ENCODE peak calls at places on chromosomes 2 and 18, in six cellular contexts. G, Z, N, V, M and Q are unnamed samples.

GRCh38 chr2:109481196-109481555 is 132.6 kb downstream of the SEPTIN10 start:
- DNase-seq in G (no peak), M (no peak), N (no peak), Z (no peak), V (peak), Q (no peak)

GRCh38 chr2:239168575-239168974 is 232.2 kb downstream of the HDAC4 start:
- DNase-seq in Z (no peak), V (no peak), M (no peak), G (no peak), N (no peak), Q (no peak)

GRCh38 chr2:69811591-69811990 is 17.9 kb upstream of the GMCL1 start:
- DNase-seq in M (no peak), N (no peak), Z (no peak), G (no peak), V (no peak), Q (no peak)

GRCh38 chr2:33312389-33312788 is 164.1 kb upstream of the RASGRP3 start:
- DNase-seq in G (no peak), V (no peak), Z (no peak), N (peak), M (peak), Q (no peak)

GRCh38 chr2:197399887-197400540 is 34.8 kb downstream of the SF3B1 start:
- DNase-seq in G (no peak), N (peak), V (no peak), Z (no peak), M (peak), Q (peak)

GRCh38 chr2:176160251-176161040 is 3.3 kb downstream of the HOXD3 start:
- DNase-seq in G (no peak), V (no peak), Z (no peak), M (no peak), N (no peak), Q (no peak)

GRCh38 chr2:52343010-52343409 is 1311.1 kb upstream of the NRXN1 start:
- DNase-seq in N (no peak), Z (no peak), V (no peak), G (no peak), M (no peak), Q (no peak)

GRCh38 chr2:202377308-202377736 is 1.2 kb downstream of the BMPR2 start:
- DNase-seq in N (peak), V (peak), G (peak), Z (peak), M (peak), Q (peak)

GRCh38 chr2:11669454-11670291 is at the start of gene NTSR2:
- DNase-seq in Z (peak), M (peak), G (peak), V (peak), N (peak), Q (peak)

GRCh38 chr18:76791106-76791505 is 31.3 kb upstream of the ZNF236 start:
- DNase-seq in M (peak), V (no peak), Z (no peak), N (no peak), G (no peak), Q (peak)

GRCh38 chr2:236870401-236870800 is 215.3 kb upstream of the COPS8 start:
- DNase-seq in G (no peak), V (no peak), N (no peak), M (no peak), Z (no peak), Q (no peak)

GRCh38 chr2:217853301-217853881 is 149.4 kb downstream of the TNS1 start:
- DNase-seq in Z (peak), V (no peak), M (peak), N (peak), G (no peak), Q (peak)

GRCh38 chr2:99837103-99837591 is 305.2 kb downstream of the AFF3 start:
- DNase-seq in V (no peak), N (no peak), Z (no peak), G (no peak), M (no peak), Q (no peak)

GRCh38 chr2:176098366-176099158 is 1.0 kb upstream of the HOXD12 start:
- DNase-seq in Z (no peak), V (no peak), N (peak), G (no peak), M (peak), Q (peak)

GRCh38 chr2:235398321-235398720 is 95.5 kb upstream of the AGAP1 start:
- DNase-seq in M (no peak), Z (no peak), V (no peak), G (no peak), N (no peak), Q (no peak)

GRCh38 chr18:59932401-59932800 is 32.6 kb downstream of the PMAIP1 start:
- DNase-seq in N (no peak), V (no peak), G (no peak), Z (no peak), M (no peak), Q (no peak)

GRCh38 chr2:37250869-37251740 is 19.6 kb downstream of the NDUFAF7 start:
- DNase-seq in M (no peak), Z (no peak), N (no peak), V (no peak), G (no peak), Q (no peak)

GRCh38 chr2:85731606-85732005 is 22.2 kb upstream of the ATOH8 start:
- DNase-seq in G (no peak), M (no peak), Z (no peak), V (no peak), N (no peak), Q (no peak)

GRCh38 chr2:45904267-45904921 is 252.9 kb downstream of the PRKCE start:
- DNase-seq in Z (no peak), N (peak), G (no peak), V (no peak), M (peak), Q (no peak)

GRCh38 chr2:227374158-227374557 is 4.9 kb downstream of the TM4SF20 start:
- DNase-seq in M (peak), Z (no peak), V (no peak), G (peak), N (peak), Q (peak)

GRCh38 chr2:231521-232185 is 32.2 kb downstream of the SH3YL1 start:
- DNase-seq in M (no peak), Z (no peak), G (no peak), V (no peak), N (no peak), Q (no peak)

GRCh38 chr18:9333441-9334350 is 877 bp upstream of the TWSG1 start:
- DNase-seq in G (peak), V (peak), N (peak), M (no peak), Z (no peak), Q (no peak)

GRCh38 chr2:159381574-159381973 is 95.1 kb upstream of the WDSUB1 start:
- DNase-seq in M (no peak), N (no peak), V (no peak), Z (no peak), G (peak), Q (no peak)

GRCh38 chr2:111227716-111228141 is 107.0 kb downstream of the BCL2L11 start:
- DNase-seq in G (no peak), V (no peak), M (peak), Z (no peak), N (peak), Q (peak)

GRCh38 chr2:182081602-182082260 is 96.1 kb downstream of the PPP1R1C start:
- DNase-seq in N (no peak), G (no peak), Z (no peak), V (no peak), M (no peak), Q (no peak)